ENCODE peak calls at places on chromosomes 6 and 20, in five cellular contexts. F is HFFc6, G is PC-3, J is dorsolateral prefrontal cortex, D is cardiac muscle cell. O is an unnamed sample.
A peak's percentile ranks its signal among the peaks of the same experiment; 100 is the strongest.

GRCh38 chr20:47620808-47621805 is 119.4 kb downstream of the NCOA3 start:
- DNase-seq in D (peak; percentile 82), F (peak; percentile 71), G (peak; percentile 86), J (no peak), O (no peak)

GRCh38 chr6:90226257-90226656 is 70.4 kb downstream of the BACH2 start:
- DNase-seq in F (no peak), J (no peak), D (no peak), G (no peak), O (no peak)

GRCh38 chr20:1005452-1006027 is 3.4 kb upstream of the RSPO4 start:
- DNase-seq in J (no peak), G (peak; percentile 65), F (peak; percentile 12), D (peak; percentile 36), O (peak; percentile 43)

GRCh38 chr20:60403105-60403741 is 445.0 kb downstream of the CDH26 start:
- DNase-seq in J (no peak), F (no peak), G (no peak), D (no peak), O (no peak)

GRCh38 chr20:13915244-13915643 is 75.2 kb downstream of the SEL1L2 start:
- DNase-seq in G (no peak), D (no peak), J (no peak), F (no peak), O (no peak)

GRCh38 chr6:53273356-53273755 is 75.4 kb downstream of the ELOVL5 start:
- DNase-seq in G (no peak), F (no peak), J (no peak), D (no peak), O (peak; percentile 46)

GRCh38 chr6:133410628-133411027 is 169.5 kb downstream of the EYA4 start:
- DNase-seq in J (no peak), D (no peak), G (no peak), F (no peak), O (no peak)

GRCh38 chr20:19828233-19828632 is 70.2 kb downstream of the RIN2 start:
- DNase-seq in F (peak; percentile 68), G (peak; percentile 97), J (no peak), D (no peak), O (no peak)

GRCh38 chr6:116397960-116398359 is 27.2 kb downstream of the DSE start:
- DNase-seq in G (no peak), F (peak; percentile 33), J (no peak), D (peak; percentile 56), O (no peak)

GRCh38 chr6:103268335-103268734 is 1591.4 kb downstream of the HACE1 start:
- DNase-seq in G (no peak), F (no peak), D (no peak), J (no peak), O (no peak)

DNA sequence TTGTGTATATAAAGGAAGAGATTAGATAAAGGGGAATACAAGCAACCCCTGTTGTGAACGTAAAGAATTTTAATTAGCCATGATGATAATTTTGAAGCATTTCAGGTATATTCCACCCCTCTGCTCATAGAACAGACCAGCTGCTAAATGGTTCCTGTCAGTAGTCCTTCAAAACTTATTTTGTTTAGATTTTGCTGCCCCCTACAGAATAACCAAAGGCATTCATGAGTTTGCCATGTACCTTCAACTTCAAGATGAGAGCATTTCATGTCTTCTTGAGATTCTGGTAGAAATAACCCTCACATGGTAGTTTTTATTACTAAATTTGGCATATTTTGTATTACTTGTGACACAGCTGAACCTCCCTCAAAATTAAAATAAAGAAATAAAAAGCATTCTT is 1586.7 kb downstream of the HACE1 start:
- DNase-seq in J (no peak), F (no peak), D (no peak), G (peak; percentile 52), O (no peak)
- TF ChIP-seq CTCF in J (peak; percentile 36), F (peak; percentile 21), D (no peak), G (peak; percentile 56), O (peak; percentile 67)

DNA sequence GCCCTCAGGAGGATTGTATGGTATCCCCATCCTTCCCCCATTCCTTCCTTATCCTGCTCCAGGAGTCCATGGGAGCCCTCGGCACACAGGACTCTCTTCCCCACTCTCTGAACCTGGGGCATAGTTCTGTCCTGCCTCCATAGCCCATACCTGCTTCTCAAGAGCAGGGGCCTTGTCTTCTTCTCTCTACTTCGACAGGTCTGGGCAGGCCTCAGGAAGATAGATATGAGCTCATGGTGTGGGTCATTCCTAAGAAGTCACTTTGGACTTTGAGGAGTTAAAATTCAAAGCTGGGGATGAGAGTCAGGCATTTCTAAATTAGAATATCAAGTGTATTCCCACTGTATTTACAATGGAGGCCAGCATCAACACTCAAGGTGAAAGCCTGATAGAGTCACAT is 8.4 kb upstream of the ADA start:
- DNase-seq in D (no peak), J (no peak), F (no peak), G (no peak), O (no peak)
- TF ChIP-seq CTCF in D (no peak), J (no peak), F (no peak), G (no peak), O (no peak)

DNA sequence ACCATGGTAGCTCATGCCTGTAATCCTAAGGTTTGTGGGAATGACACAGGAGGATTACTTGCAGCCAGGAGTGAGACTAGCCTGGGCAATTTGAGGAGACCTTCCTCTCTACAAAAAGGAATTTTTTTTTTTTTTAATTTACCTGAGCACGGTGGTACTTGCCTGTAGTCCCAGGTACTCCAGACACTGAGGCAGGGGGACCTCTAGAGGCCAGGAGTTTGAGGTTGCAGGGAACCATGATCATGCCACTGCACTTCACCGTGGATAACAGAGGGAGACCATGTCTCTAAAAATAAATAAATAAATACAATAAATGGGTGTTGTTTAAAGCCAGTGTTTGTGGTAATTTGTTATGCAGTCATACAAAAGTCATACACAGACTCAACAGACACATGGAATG is 2.4 kb upstream of the HLA-F start:
- DNase-seq in G (peak; percentile 19), D (no peak), J (no peak), F (no peak), O (no peak)
- TF ChIP-seq CTCF in G (peak; percentile 38), D (no peak), J (no peak), F (no peak), O (no peak)

GRCh38 chr6:97586344-97586743 is 303.3 kb upstream of the MMS22L start:
- DNase-seq in J (no peak), D (no peak), G (no peak), F (no peak), O (no peak)
- TF ChIP-seq CTCF in J (peak; percentile 38), D (no peak), G (peak; percentile 21), F (no peak), O (no peak)

GRCh38 chr6:129894904-129895303 is 33.8 kb upstream of the TMEM244 start:
- DNase-seq in G (no peak), J (no peak), D (no peak), F (no peak), O (no peak)

GRCh38 chr6:129890164-129890563 is 29.0 kb upstream of the TMEM244 start:
- DNase-seq in G (peak; percentile 59), D (no peak), J (no peak), F (peak; percentile 39), O (no peak)

GRCh38 chr6:129895692-129896091 is 34.6 kb upstream of the TMEM244 start:
- DNase-seq in J (no peak), F (no peak), D (no peak), G (peak; percentile 41), O (no peak)

GRCh38 chr6:129890701-129891100 is 29.6 kb upstream of the TMEM244 start:
- DNase-seq in D (no peak), F (peak; percentile 12), J (no peak), G (peak; percentile 39), O (no peak)

DNA sequence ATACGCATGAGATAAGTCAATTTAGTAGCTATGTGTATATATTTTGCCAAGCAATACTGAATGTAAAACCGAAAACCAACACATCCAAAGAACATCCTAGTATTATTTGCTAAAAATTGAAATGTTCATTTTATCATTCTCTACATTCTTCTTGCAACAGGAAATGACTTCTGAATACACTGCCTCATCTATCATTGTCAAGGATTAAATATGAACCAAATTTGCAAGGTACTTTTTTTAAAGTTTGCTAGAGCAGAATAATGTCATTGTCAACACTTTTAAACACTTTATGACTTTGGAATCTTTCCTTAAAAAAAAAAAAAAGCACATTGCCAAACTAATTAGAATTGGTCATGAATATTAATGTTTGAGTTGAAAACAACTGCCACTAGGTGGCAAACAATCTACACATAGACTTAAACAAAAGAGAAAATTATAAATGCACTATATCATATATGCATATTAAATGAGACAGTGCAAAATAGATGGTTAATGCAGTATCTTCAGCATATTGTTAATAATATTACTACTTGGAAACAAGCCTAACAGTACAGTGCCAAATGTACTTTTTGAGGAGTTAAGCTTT is 32.5 kb upstream of the TMEM244 start:
- DNase-seq in G (peak; percentile 14), J (no peak), F (peak; percentile 30), D (peak; percentile 54), O (no peak)
- TF ChIP-seq CTCF in G (peak; percentile 70), J (peak; percentile 61), F (peak; percentile 87), D (peak; percentile 44), O (peak; percentile 44)

GRCh38 chr6:155265843-155266535 is 2.2 kb downstream of the CLDN20 start:
- DNase-seq in D (no peak), F (peak; percentile 6), J (no peak), G (peak; percentile 10), O (no peak)
- TF ChIP-seq CTCF in D (no peak), F (peak; percentile 55), J (peak; percentile 13), G (peak; percentile 21), O (no peak)

O was measured in glutamatergic neuron.